ENCODE peak calls at places on chromosomes 16 and 17, in four cellular contexts. M is cardiac fibroblast, J is Calu3, G is endothelial cell. H is an unnamed sample.

GRCh38 chr17:11506635-11507034 is 91.6 kb upstream of the DNAH9 start:
- DNase-seq in G (no peak), J (no peak), M (peak), H (no peak)

GRCh38 chr17:79631640-79632431 is 21.0 kb upstream of the RBFOX3 start:
- DNase-seq in G (no peak), J (no peak), M (no peak), H (peak)

GRCh38 chr17:50107790-50108414 is 12.8 kb downstream of the PDK2 start:
- DNase-seq in J (no peak), M (peak), G (no peak), H (no peak)

GRCh38 chr17:77959216-77959925 is 868 bp downstream of the TNRC6C start:
- DNase-seq in G (peak), J (peak), M (peak), H (peak)

GRCh38 chr16:24737391-24737871 is 8.0 kb downstream of the TNRC6A start:
- DNase-seq in G (no peak), J (no peak), M (peak), H (no peak)

GRCh38 chr17:50273654-50274040 is 619 bp upstream of the TMEM92 start:
- DNase-seq in G (no peak), J (no peak), M (no peak), H (no peak)

GRCh38 chr17:64459284-64459747 is 10.4 kb downstream of the MILR1 start:
- DNase-seq in M (peak), J (peak), G (no peak), H (no peak)

GRCh38 chr16:87541004-87541881 is 48.4 kb upstream of the ZCCHC14 start:
- DNase-seq in M (peak), G (no peak), J (no peak), H (no peak)

GRCh38 chr16:66515543-66516171 is 34.3 kb downstream of the TK2 start:
- DNase-seq in J (peak), G (peak), M (peak), H (no peak)

GRCh38 chr16:50884066-50884860 is 142.4 kb downstream of the CYLD start:
- DNase-seq in M (no peak), J (peak), G (peak), H (no peak)

GRCh38 chr16:12067714-12068401 is 91.3 kb downstream of the SNX29 start:
- DNase-seq in J (peak), G (peak), M (peak), H (no peak)

GRCh38 chr16:31297496-31297895 is 37.7 kb downstream of the ITGAM start:
- DNase-seq in M (no peak), J (no peak), G (no peak), H (no peak)

GRCh38 chr16:31298340-31298739 is 38.6 kb downstream of the ITGAM start:
- DNase-seq in M (no peak), J (no peak), G (no peak), H (no peak)

GRCh38 chr16:31298958-31299357 is 39.2 kb downstream of the ITGAM start:
- DNase-seq in G (no peak), J (no peak), M (no peak), H (no peak)

GRCh38 chr16:31305219-31305618 is 45.4 kb downstream of the ITGAM start:
- DNase-seq in G (no peak), M (no peak), J (no peak), H (no peak)

DNA sequence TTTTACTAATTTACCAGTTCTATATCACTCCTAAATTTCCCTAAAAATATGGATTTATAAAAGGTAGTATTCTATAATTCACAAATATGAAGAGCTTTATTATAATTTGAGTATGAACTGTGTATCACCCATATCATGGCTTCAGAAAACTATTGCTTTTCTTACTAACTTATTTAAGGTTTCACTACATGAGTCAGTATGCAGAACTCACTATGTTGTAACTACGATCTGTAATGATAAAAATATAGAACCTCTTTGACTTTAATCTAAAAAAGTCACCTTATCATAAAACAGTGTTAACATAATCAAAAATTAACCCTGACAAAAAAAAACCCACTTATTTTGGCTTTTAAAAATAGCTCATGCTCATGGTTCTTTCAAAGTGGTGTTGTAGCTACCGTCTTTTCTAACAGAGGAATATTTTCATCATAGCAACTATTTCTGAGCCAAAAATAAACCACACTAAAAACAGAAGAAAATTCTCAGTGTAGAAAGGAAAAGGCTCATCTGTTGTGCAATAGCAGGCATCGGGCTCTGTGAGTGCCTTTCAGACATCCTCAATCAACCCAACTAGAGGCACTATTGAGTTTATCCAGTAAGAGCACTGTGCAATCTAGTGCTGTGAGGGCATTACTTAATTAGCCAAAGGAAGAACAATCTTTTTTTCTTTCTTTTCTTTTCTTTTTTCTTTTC is 42.1 kb downstream of the ITGAM start:
- DNase-seq in M (peak), J (no peak), G (no peak), H (no peak)
- TF ChIP-seq CTCF in M (no peak), J (no peak), G (no peak), H (no peak)

DNA sequence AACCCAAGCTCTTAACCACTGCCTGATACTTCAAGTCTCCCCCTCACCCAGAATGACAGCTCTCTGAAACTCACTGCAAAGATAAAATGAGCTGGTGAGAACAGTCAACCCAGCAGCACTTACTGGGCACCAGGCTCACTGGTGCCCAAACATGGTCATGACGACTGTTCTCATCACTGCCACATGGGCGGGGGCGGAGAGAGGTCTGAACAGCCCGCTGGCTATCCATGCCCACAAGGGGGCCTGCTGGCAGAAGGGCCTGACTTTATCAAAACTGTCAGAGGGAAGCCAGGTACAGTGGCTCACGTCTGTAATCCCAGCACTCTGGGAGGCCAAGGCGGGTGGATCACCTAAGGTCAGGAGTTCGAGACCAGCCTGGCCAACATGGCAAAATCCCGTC is 4.0 kb downstream of the MYBBP1A start:
- DNase-seq in J (no peak), G (peak), M (no peak), H (no peak)
- TF ChIP-seq CTCF in J (no peak), G (peak), M (no peak), H (no peak)

GRCh38 chr16:2882460-2883026 is 472 bp upstream of the FLYWCH2 start:
- DNase-seq in G (peak), J (peak), M (peak), H (peak)

GRCh38 chr16:2884041-2884451 is 1.0 kb downstream of the FLYWCH2 start:
- DNase-seq in M (peak), G (no peak), J (no peak), H (no peak)

GRCh38 chr16:2879854-2880508 is 3.0 kb upstream of the FLYWCH2 start:
- DNase-seq in M (no peak), J (no peak), G (no peak), H (no peak)

DNA sequence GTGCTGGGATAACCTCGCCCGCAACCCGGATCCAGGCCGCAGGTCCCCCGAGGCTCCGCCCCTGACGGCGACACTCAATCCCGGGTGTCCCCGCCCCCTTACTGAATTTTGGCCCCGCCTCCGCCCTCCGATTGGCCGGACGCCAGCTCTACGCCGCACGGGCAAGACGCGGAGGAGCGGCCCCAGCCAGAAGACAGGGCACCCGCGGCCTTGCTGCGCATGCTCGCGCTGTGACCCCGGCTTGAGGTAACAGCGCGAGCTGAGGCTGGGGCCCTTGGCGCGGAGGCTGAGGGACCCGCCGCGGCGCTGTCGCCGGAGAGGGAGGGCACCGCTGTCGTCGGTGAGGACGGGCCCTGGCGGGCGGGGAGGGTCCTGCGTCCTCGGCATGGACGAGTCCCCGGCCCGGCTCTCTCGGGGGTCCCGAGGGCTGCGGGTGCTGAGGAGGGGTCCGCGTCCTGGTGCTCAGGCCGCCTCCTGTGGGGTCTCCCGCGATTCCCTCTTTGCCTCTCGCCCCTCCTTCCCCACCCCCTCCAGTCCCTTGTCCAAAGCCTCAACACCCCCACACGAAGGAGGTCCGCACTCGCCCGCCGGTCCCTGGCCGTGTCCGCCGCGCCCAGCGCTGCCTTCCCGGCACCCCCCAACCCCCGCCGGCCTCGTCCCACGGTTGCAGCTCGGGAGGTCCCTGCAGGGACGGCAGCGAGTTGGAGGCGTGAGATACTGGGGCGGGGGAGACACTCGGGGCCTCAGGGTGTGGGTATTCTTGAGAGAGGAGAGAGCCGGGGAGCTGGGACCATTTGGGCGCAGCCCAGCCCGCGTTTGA is at the start of gene FLYWCH2:
- DNase-seq in G (peak), J (peak), M (peak), H (peak)
- TF ChIP-seq CTCF in G (peak), J (no peak), M (no peak), H (no peak)

DNA sequence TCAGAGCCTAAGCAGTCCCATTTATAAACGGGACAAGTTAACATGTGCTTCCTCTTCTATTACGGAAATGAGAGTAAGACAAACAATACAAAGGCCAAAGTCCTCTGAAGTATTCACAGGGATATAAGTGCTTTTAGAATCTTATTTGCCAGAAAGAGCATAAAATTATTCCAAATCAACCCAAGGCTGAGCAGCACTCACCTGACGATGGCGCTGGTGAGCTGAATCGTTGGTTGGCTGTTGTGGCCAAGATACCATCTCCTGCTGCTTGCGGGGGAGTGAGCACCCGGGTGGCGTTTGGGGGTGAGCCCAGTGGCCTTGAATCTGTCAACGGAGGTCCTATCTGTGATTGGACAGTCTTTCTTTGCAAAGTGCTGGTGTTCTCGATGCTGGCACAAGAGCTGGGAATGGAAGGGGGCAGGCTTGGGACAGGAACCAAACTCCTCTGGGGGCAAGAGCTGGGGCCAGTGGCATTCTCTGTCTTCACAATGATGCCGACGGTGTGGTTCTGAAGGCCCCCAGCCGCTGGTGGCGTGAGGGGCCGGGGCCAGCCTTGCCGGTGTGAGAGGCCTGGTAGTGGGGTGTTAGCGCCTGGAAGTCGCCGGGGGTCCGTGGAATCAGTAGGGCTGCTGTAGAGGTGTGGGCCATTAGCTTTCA is 9.5 kb upstream of the DHRS13 start:
- DNase-seq in J (no peak), G (no peak), M (no peak), H (no peak)
- TF ChIP-seq CTCF in J (peak), G (no peak), M (peak), H (no peak)

DNA sequence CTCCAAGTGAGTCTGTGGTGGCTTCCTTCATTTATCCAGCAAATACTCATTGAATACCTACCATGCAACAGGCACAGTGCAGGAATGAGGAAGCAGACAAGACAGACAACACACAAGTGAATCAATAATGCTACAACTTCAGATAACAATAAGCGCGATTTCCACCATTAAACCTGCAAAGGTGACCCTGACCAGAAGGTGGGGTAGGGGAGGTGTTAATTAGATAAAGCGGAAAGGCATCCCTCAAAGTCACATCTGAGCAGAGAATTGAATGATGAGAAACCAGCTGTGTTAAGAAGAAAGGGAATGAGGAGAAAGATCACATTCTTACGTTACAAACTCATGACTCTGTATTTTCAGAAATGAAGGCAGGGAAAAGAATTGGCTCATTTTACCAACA is 26.3 kb downstream of the ZZEF1 start:
- DNase-seq in J (no peak), G (no peak), M (no peak), H (no peak)
- TF ChIP-seq CTCF in J (no peak), G (no peak), M (no peak), H (no peak)

GRCh38 chr17:81518113-81518784 is 5.7 kb upstream of the ACTG1 start:
- DNase-seq in J (peak), M (no peak), G (no peak), H (peak)

GRCh38 chr17:81520021-81520894 is 7.7 kb upstream of the ACTG1 start:
- DNase-seq in G (no peak), J (no peak), M (no peak), H (no peak)

GRCh38 chr17:81518785-81519283 is 6.2 kb upstream of the ACTG1 start:
- DNase-seq in M (peak), J (peak), G (no peak), H (peak)

GRCh38 chr17:81517339-81518112 is 4.9 kb upstream of the ACTG1 start:
- DNase-seq in M (peak), J (no peak), G (no peak), H (no peak)

GRCh38 chr17:81519284-81520020 is 6.9 kb upstream of the ACTG1 start:
- DNase-seq in G (no peak), M (no peak), J (peak), H (peak)
- TF ChIP-seq CTCF in G (peak), M (no peak), J (peak), H (peak)

GRCh38 chr17:18953231-18953728 is 1.3 kb downstream of the SLC5A10 start:
- DNase-seq in J (no peak), M (no peak), G (no peak), H (no peak)

GRCh38 chr17:18949566-18949965 is 2.4 kb upstream of the SLC5A10 start:
- DNase-seq in M (no peak), J (no peak), G (no peak), H (no peak)

GRCh38 chr17:18954321-18954720 is 2.4 kb downstream of the SLC5A10 start:
- DNase-seq in G (no peak), M (no peak), J (no peak), H (no peak)

GRCh38 chr17:18950944-18951905 is 740 bp upstream of the SLC5A10 start:
- DNase-seq in M (no peak), J (peak), G (no peak), H (no peak)

GRCh38 chr17:18951941-18952842 is at the start of gene SLC5A10:
- DNase-seq in M (no peak), G (no peak), J (no peak), H (no peak)
- TF ChIP-seq CTCF in M (peak), G (no peak), J (no peak), H (no peak)

GRCh38 chr16:83113317-83113716 is 486.5 kb downstream of the CDH13 start:
- DNase-seq in J (no peak), G (peak), M (peak), H (no peak)
- TF ChIP-seq CTCF in J (peak), G (peak), M (peak), H (no peak)

DNA sequence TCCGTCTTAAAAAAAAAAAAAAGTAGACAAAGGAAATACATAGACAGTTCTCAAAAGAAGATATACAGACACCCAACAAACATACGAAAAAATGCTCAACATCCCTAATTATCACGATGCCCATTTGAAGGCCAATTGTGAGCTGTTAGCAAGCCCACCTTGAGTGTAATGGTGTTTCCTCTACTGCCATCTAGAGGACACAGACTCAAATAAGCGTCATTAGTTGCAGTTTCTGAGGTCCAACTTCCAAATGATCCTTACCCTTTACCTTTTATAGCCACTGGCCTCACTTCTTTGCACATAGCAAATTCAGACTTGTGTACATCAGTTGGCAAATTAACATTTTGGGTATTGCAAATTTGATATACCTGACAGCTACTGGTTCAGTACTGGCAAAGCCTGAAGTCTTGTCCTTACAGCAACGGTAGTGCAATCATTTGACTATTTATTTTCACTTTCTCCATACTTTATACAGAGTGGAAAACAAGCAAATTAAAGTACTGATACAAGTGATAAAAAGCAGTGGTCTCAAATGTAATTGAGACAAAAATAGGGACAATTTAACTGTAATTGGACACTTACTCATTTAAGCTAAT is 536.3 kb upstream of the EEF2KMT start:
- DNase-seq in M (peak), G (no peak), J (no peak), H (no peak)
- TF ChIP-seq CTCF in M (peak), G (peak), J (peak), H (peak)

GRCh38 chr16:7405166-7405565 is 72.5 kb downstream of the RBFOX1 start:
- DNase-seq in M (no peak), G (peak), J (no peak), H (no peak)
- TF ChIP-seq CTCF in M (no peak), G (no peak), J (no peak), H (no peak)